ENCODE peak calls at places on chromosomes 13 and 19, in six cellular contexts. One of them, this sample, is unnamed.

GRCh38 chr13:71606818-71607217 is 260.2 kb downstream of the DACH1 start:
- DNase-seq in MCF 10A: no peak
- DNase-seq in hepatocyte: no peak
- DNase-seq in adipocyte: no peak
- DNase-seq in stimulated activated CD4-positive, alpha-beta T cell treated with anti-CD3 and anti-CD28 coated beads, Interleukin-2, amount 100 ng/mL, for 48 hours: no peak
- DNase-seq in RWPE1: no peak
- DNase-seq in this sample: no peak

GRCh38 chr13:25468330-25469178 is 96.8 kb downstream of the ATP8A2 start:
- DNase-seq in MCF 10A: no peak
- DNase-seq in stimulated activated CD4-positive, alpha-beta T cell treated with anti-CD3 and anti-CD28 coated beads, Interleukin-2, amount 100 ng/mL, for 48 hours: peak
- DNase-seq in hepatocyte: peak
- DNase-seq in adipocyte: peak
- DNase-seq in RWPE1: peak
- DNase-seq in this sample: no peak

GRCh38 chr13:106690779-106691178 is 122.8 kb upstream of the ARGLU1 start:
- DNase-seq in hepatocyte: no peak
- DNase-seq in RWPE1: no peak
- DNase-seq in stimulated activated CD4-positive, alpha-beta T cell treated with anti-CD3 and anti-CD28 coated beads, Interleukin-2, amount 100 ng/mL, for 48 hours: no peak
- DNase-seq in MCF 10A: no peak
- DNase-seq in adipocyte: no peak
- DNase-seq in this sample: no peak

GRCh38 chr13:32682740-32683139 is 96.5 kb downstream of the PDS5B start:
- DNase-seq in hepatocyte: no peak
- DNase-seq in MCF 10A: no peak
- DNase-seq in RWPE1: no peak
- DNase-seq in adipocyte: no peak
- DNase-seq in stimulated activated CD4-positive, alpha-beta T cell treated with anti-CD3 and anti-CD28 coated beads, Interleukin-2, amount 100 ng/mL, for 48 hours: no peak
- DNase-seq in this sample: no peak

GRCh38 chr13:52665325-52665724 is 12.7 kb downstream of the SUGT1 start:
- DNase-seq in RWPE1: peak
- DNase-seq in stimulated activated CD4-positive, alpha-beta T cell treated with anti-CD3 and anti-CD28 coated beads, Interleukin-2, amount 100 ng/mL, for 48 hours: no peak
- DNase-seq in hepatocyte: peak
- DNase-seq in adipocyte: peak
- DNase-seq in MCF 10A: peak
- DNase-seq in this sample: no peak

GRCh38 chr13:76894401-76895110 is 8.4 kb upstream of the KCTD12 start:
- DNase-seq in MCF 10A: peak
- DNase-seq in RWPE1: peak
- DNase-seq in hepatocyte: no peak
- DNase-seq in stimulated activated CD4-positive, alpha-beta T cell treated with anti-CD3 and anti-CD28 coated beads, Interleukin-2, amount 100 ng/mL, for 48 hours: no peak
- DNase-seq in adipocyte: no peak
- DNase-seq in this sample: peak

GRCh38 chr19:46615966-46616365 is 8.9 kb downstream of the PTGIR start:
- DNase-seq in RWPE1: no peak
- DNase-seq in stimulated activated CD4-positive, alpha-beta T cell treated with anti-CD3 and anti-CD28 coated beads, Interleukin-2, amount 100 ng/mL, for 48 hours: no peak
- DNase-seq in hepatocyte: no peak
- DNase-seq in adipocyte: no peak
- DNase-seq in MCF 10A: no peak
- DNase-seq in this sample: no peak

GRCh38 chr13:30408319-30409101 is 13.8 kb upstream of the UBE2L5 start:
- DNase-seq in RWPE1: peak
- DNase-seq in MCF 10A: peak
- DNase-seq in hepatocyte: peak
- DNase-seq in adipocyte: peak
- DNase-seq in stimulated activated CD4-positive, alpha-beta T cell treated with anti-CD3 and anti-CD28 coated beads, Interleukin-2, amount 100 ng/mL, for 48 hours: peak
- DNase-seq in this sample: peak

GRCh38 chr19:3570619-3571018 is 2.1 kb upstream of the HMG20B start:
- DNase-seq in RWPE1: no peak
- DNase-seq in adipocyte: no peak
- DNase-seq in MCF 10A: no peak
- DNase-seq in stimulated activated CD4-positive, alpha-beta T cell treated with anti-CD3 and anti-CD28 coated beads, Interleukin-2, amount 100 ng/mL, for 48 hours: no peak
- DNase-seq in hepatocyte: no peak
- DNase-seq in this sample: no peak

GRCh38 chr19:50317115-50317514 is 12.1 kb downstream of the KCNC3 start:
- DNase-seq in hepatocyte: no peak
- DNase-seq in adipocyte: no peak
- DNase-seq in stimulated activated CD4-positive, alpha-beta T cell treated with anti-CD3 and anti-CD28 coated beads, Interleukin-2, amount 100 ng/mL, for 48 hours: no peak
- DNase-seq in MCF 10A: no peak
- DNase-seq in RWPE1: no peak
- DNase-seq in this sample: no peak

GRCh38 chr13:113991191-113991669 is 17.4 kb upstream of the C13orf46 start:
- DNase-seq in adipocyte: no peak
- DNase-seq in MCF 10A: no peak
- DNase-seq in stimulated activated CD4-positive, alpha-beta T cell treated with anti-CD3 and anti-CD28 coated beads, Interleukin-2, amount 100 ng/mL, for 48 hours: no peak
- DNase-seq in hepatocyte: no peak
- DNase-seq in RWPE1: no peak
- DNase-seq in this sample: no peak

GRCh38 chr13:113147206-113147605 is 11.2 kb upstream of the PROZ start:
- DNase-seq in stimulated activated CD4-positive, alpha-beta T cell treated with anti-CD3 and anti-CD28 coated beads, Interleukin-2, amount 100 ng/mL, for 48 hours: no peak
- DNase-seq in MCF 10A: no peak
- DNase-seq in RWPE1: no peak
- DNase-seq in hepatocyte: no peak
- DNase-seq in adipocyte: no peak
- DNase-seq in this sample: no peak

GRCh38 chr19:28966737-28967401 is 246.1 kb downstream of the UQCRFS1 start:
- DNase-seq in stimulated activated CD4-positive, alpha-beta T cell treated with anti-CD3 and anti-CD28 coated beads, Interleukin-2, amount 100 ng/mL, for 48 hours: no peak
- DNase-seq in hepatocyte: no peak
- DNase-seq in RWPE1: no peak
- DNase-seq in adipocyte: no peak
- DNase-seq in MCF 10A: no peak
- DNase-seq in this sample: no peak